ENCODE peak calls at places on chromosomes 13 and 19, in five cellular contexts. N, D, Q, R and U are unnamed samples.

GRCh38 chr13:77250968-77251367 is 75.9 kb downstream of the MYCBP2 start:
- DNase-seq in D (no peak), R (no peak), Q (no peak), N (no peak), U (no peak)

GRCh38 chr19:7336321-7336973 is 12.3 kb upstream of the ARHGEF18 start:
- DNase-seq in D (no peak), R (no peak), Q (peak), N (no peak), U (no peak)

GRCh38 chr19:34096020-34096915 is 76.0 kb upstream of the LSM14A start:
- DNase-seq in D (peak), Q (no peak), R (peak), N (no peak), U (no peak)

GRCh38 chr13:91302070-91302469 is 45.4 kb upstream of the MIR17HG start:
- DNase-seq in Q (no peak), R (no peak), D (no peak), N (no peak), U (no peak)

GRCh38 chr13:112849500-112849899 is 119.5 kb upstream of the MCF2L start:
- DNase-seq in D (peak), R (peak), N (no peak), Q (peak), U (no peak)

GRCh38 chr19:56097306-56097705 is 23.8 kb downstream of the ZNF787 start:
- DNase-seq in R (no peak), D (no peak), Q (peak), N (no peak), U (peak)

GRCh38 chr13:19596086-19596485 is 34.8 kb upstream of the TPTE2 start:
- DNase-seq in N (no peak), D (no peak), R (no peak), Q (no peak), U (no peak)

GRCh38 chr19:1302534-1303239 is 17.0 kb downstream of the EFNA2 start:
- DNase-seq in R (no peak), D (no peak), Q (no peak), N (no peak), U (no peak)

GRCh38 chr19:49398931-49399330 is 10.9 kb downstream of the KASH5 start:
- DNase-seq in Q (no peak), N (no peak), R (no peak), D (no peak), U (no peak)

GRCh38 chr19:30645946-30646577 is 273.9 kb downstream of the ZNF536 start:
- DNase-seq in Q (no peak), D (no peak), R (no peak), N (no peak), U (no peak)

GRCh38 chr13:34667356-34668218 is 274.5 kb upstream of the NBEA start:
- DNase-seq in R (no peak), N (no peak), Q (no peak), D (no peak), U (no peak)

GRCh38 chr13:95243207-95243606 is 58.0 kb downstream of the ABCC4 start:
- DNase-seq in N (no peak), R (no peak), Q (no peak), D (peak), U (no peak)

GRCh38 chr13:44815507-44816074 is 173.7 kb downstream of the NUFIP1 start:
- DNase-seq in R (peak), Q (no peak), D (peak), N (peak), U (no peak)